ENCODE peak calls at places on chromosome 7, in four cellular contexts. W is astrocyte of the spinal cord, S is left ventricle myocardium inferior, D is fibroblast of mammary gland. E is an unnamed sample.

GRCh38 chr7:28984631-28985030 is 26.5 kb upstream of the TRIL start:
- DNase-seq in W (peak; percentile 91), S (peak; percentile 46), D (peak; percentile 90), E (peak; percentile 87)

GRCh38 chr7:120997902-120998301 is 9.4 kb downstream of the CPED1 start:
- DNase-seq in W (no peak), S (peak; percentile 25), D (no peak), E (no peak)

GRCh38 chr7:131476740-131477139 is 79.7 kb downstream of the PODXL start:
- DNase-seq in W (no peak), S (no peak), D (no peak), E (no peak)

GRCh38 chr7:28459306-28459705 is 47.0 kb downstream of the CREB5 start:
- DNase-seq in W (no peak), S (no peak), D (no peak), E (no peak)

GRCh38 chr7:117970806-117971205 is 97.6 kb upstream of the CTTNBP2 start:
- DNase-seq in W (no peak), S (no peak), D (no peak), E (no peak)

GRCh38 chr7:128812514-128813168 is 17.6 kb upstream of the FLNC start:
- DNase-seq in W (no peak), S (peak; percentile 64), D (no peak), E (peak; percentile 66)

GRCh38 chr7:55016061-55016745 is 2.6 kb upstream of the EGFR start:
- DNase-seq in W (no peak), S (no peak), D (no peak), E (no peak)

GRCh38 chr7:77360969-77361368 is 55.2 kb downstream of the GSAP start:
- DNase-seq in W (no peak), S (no peak), D (no peak), E (no peak)

GRCh38 chr7:152541892-152542291 is 106.1 kb upstream of the KMT2C start:
- DNase-seq in W (no peak), S (no peak), D (no peak), E (no peak)

GRCh38 chr7:95824586-95824985 is 52.2 kb downstream of the DYNC1I1 start:
- DNase-seq in W (no peak), S (no peak), D (no peak), E (no peak)

GRCh38 chr7:95828824-95829428 is 56.6 kb downstream of the DYNC1I1 start:
- DNase-seq in W (no peak), S (no peak), D (no peak), E (peak; percentile 17)
- H3K4me3 ChIP-seq in W (no peak overlapping the region), S (no peak overlapping the region), D (no peak overlapping the region), E (no peak overlapping the region)

GRCh38 chr7:97064972-97065587 is 40.4 kb upstream of the DLX5 start:
- DNase-seq in W (peak; percentile 48), S (no peak), D (peak; percentile 62), E (peak; percentile 76)
- H3K4me3 ChIP-seq in W (no peak overlapping the region), S (no peak overlapping the region), D (no peak overlapping the region), E (no peak overlapping the region)

DNA sequence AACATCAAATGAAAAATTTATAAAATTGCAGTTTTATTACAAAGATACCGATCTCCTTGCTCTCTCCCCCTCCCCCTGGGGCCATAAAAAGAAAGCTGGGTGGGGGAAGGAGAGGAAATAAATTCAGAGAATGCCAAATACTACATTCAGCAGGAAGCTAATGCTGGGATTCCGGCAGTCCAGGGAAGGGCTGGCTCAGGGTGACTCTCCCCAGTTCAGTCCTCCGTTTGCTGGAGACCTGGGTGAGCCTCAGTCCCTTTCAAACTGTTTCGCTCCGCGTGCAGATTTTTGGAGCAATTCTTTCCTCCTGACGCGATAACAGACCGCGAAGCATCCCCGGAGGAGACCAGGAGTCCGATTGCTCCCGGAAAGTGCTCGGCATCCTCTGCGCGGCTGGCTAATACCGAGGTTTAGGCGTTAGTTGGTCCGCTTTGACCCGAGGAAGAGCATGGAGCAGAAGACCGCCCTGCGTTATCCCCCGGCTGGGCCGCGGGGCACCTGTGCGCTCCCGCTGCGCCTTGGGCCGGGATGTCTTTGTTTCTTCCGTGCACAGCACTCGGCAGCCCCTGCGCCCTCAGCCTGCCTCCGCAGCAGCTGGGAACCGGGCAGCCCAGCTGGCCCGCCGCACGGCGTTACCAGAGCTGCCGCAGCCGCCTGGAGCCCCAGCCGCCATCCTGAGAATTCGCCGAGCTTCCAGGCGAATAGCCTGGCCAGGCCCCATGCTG is 3.9 kb upstream of the HOXA2 start:
- DNase-seq in W (peak; percentile 64), S (no peak), D (peak; percentile 46), E (no peak)
- H3K4me3 ChIP-seq in W (peak overlapping the region; percentile 34), S (peak overlapping the region; percentile 50), D (peak overlapping the region; percentile 34), E (no peak overlapping the region)

GRCh38 chr7:140402178-140402835 is 1.6 kb upstream of the RAB19 start:
- DNase-seq in W (peak; percentile 72), S (no peak), D (peak; percentile 80), E (peak; percentile 91)
- H3K4me3 ChIP-seq in W (no peak overlapping the region), S (no peak overlapping the region), D (no peak overlapping the region), E (no peak overlapping the region)